ENCODE peak calls at places on chromosome 3, in eight cellular contexts. Z is natural killer cell treated with Interleukin-12 subunit alpha and Interleukin-12 subunit beta and Interleukin-15 and Interleukin-18, amount 100 ng/mL, for 72 hours; I is AG04450; M is activated CD4-positive, alpha-beta T cell treated with anti-CD3 and anti-CD28 coated beads, Interleukin-2, amount 50 U/mL, for 24 hours; W is Calu3; S is kidney glomerular epithelial cell; B is GM13976; L is activated CD8-positive, alpha-beta memory T cell treated with anti-CD3 and anti-CD28 coated beads for 24 hours. H is an unnamed sample.

GRCh38 chr3:30258426-30259392 is 347.7 kb upstream of the TGFBR2 start:
- DNase-seq in M (no peak), S (no peak), L (no peak), I (no peak), B (no peak), W (no peak), Z (no peak), H (no peak)

GRCh38 chr3:197558000-197558399 is 2.2 kb upstream of the BDH1 start:
- DNase-seq in M (no peak), B (no peak), W (no peak), L (peak), S (no peak), Z (no peak), I (no peak), H (no peak)

GRCh38 chr3:194871143-194871863 is 185.6 kb downstream of the FAM43A start:
- DNase-seq in B (peak), W (peak), L (no peak), I (peak), Z (no peak), S (peak), M (no peak), H (peak)

GRCh38 chr3:183584246-183584913 is 28.9 kb upstream of the KLHL6 start:
- DNase-seq in Z (no peak), W (no peak), I (peak), M (no peak), L (no peak), B (no peak), S (no peak), H (peak)

GRCh38 chr3:61783993-61784718 is 222.8 kb downstream of the PTPRG start:
- DNase-seq in L (no peak), B (no peak), Z (no peak), I (peak), S (no peak), M (no peak), W (no peak), H (no peak)

GRCh38 chr3:25306741-25307140 is 121.3 kb upstream of the RARB start:
- DNase-seq in B (no peak), M (no peak), Z (no peak), I (no peak), S (no peak), W (no peak), L (no peak), H (no peak)

GRCh38 chr3:87167634-87168456 is 59.3 kb upstream of the CHMP2B start:
- DNase-seq in I (no peak), Z (no peak), M (no peak), L (no peak), W (peak), B (peak), S (peak), H (peak)

GRCh38 chr3:197216169-197216860 is 82.1 kb downstream of the DLG1 start:
- DNase-seq in I (no peak), B (no peak), W (no peak), M (no peak), S (no peak), Z (no peak), L (no peak), H (no peak)

GRCh38 chr3:15341030-15341726 is 8.8 kb upstream of the SH3BP5 start:
- DNase-seq in W (no peak), M (no peak), I (no peak), L (no peak), S (no peak), B (no peak), Z (no peak), H (no peak)

GRCh38 chr3:49998326-49998725 is 58.4 kb downstream of the RBM6 start:
- DNase-seq in Z (no peak), S (peak), L (no peak), I (peak), B (no peak), M (no peak), W (no peak), H (no peak)

GRCh38 chr3:51245871-51246270 is 139.2 kb upstream of the MANF start:
- DNase-seq in W (no peak), B (no peak), I (no peak), S (no peak), L (no peak), M (no peak), Z (no peak), H (no peak)

GRCh38 chr3:117035785-117036184 is 326.2 kb downstream of the TUSC7 start:
- DNase-seq in I (no peak), Z (no peak), W (no peak), S (no peak), L (no peak), M (no peak), B (no peak), H (no peak)

GRCh38 chr3:103056552-103056951 is 621.7 kb downstream of the ZPLD1 start:
- DNase-seq in I (no peak), B (no peak), M (no peak), Z (no peak), S (no peak), L (no peak), W (peak), H (no peak)

GRCh38 chr3:195896361-195897080 is 11.8 kb downstream of the TNK2 start:
- DNase-seq in Z (no peak), S (no peak), L (no peak), W (no peak), M (no peak), I (no peak), B (no peak), H (no peak)

GRCh38 chr3:11661052-11661656 is 17.4 kb upstream of the VGLL4 start:
- DNase-seq in B (no peak), I (no peak), Z (no peak), M (no peak), W (no peak), L (no peak), S (no peak), H (no peak)

GRCh38 chr3:81823882-81824395 is 62.5 kb upstream of the GBE1 start:
- DNase-seq in L (no peak), I (no peak), Z (no peak), S (peak), B (no peak), W (no peak), M (no peak), H (peak)

GRCh38 chr3:127535106-127535785 is 55.3 kb downstream of the TPRA1 start:
- DNase-seq in M (no peak), I (no peak), L (no peak), B (no peak), W (no peak), S (no peak), Z (no peak), H (no peak)

GRCh38 chr3:4898454-4899313 is 80.6 kb upstream of the BHLHE40 start:
- DNase-seq in W (no peak), L (no peak), B (peak), M (no peak), S (no peak), I (no peak), Z (no peak), H (no peak)

GRCh38 chr3:69092030-69092513 is 7.3 kb downstream of the ARL6IP5 start:
- DNase-seq in S (no peak), B (no peak), L (no peak), I (no peak), M (no peak), W (no peak), Z (no peak), H (no peak)

GRCh38 chr3:162302983-162303624 is 806.5 kb downstream of the OTOL1 start:
- DNase-seq in L (no peak), B (no peak), S (no peak), W (no peak), M (no peak), Z (no peak), I (no peak), H (no peak)

GRCh38 chr3:187186801-187187421 is 10.4 kb upstream of the RTP1 start:
- DNase-seq in S (peak), L (no peak), Z (no peak), B (no peak), M (no peak), W (peak), I (peak), H (peak)

GRCh38 chr3:18445421-18446066 is 20.4 kb upstream of the SATB1 start:
- DNase-seq in I (no peak), W (no peak), M (peak), B (peak), L (peak), Z (peak), S (no peak), H (no peak)

GRCh38 chr3:127275287-127275781 is 12.5 kb downstream of the PRR20G start:
- DNase-seq in L (no peak), Z (no peak), W (peak), M (no peak), B (no peak), I (no peak), S (peak), H (peak)

GRCh38 chr3:126060613-126061145 is 23.2 kb downstream of the SLC41A3 start:
- DNase-seq in W (no peak), I (no peak), M (no peak), Z (no peak), B (no peak), S (no peak), L (no peak), H (no peak)

GRCh38 chr3:58058654-58059263 is 50.5 kb downstream of the FLNB start:
- DNase-seq in S (peak), Z (no peak), B (no peak), I (no peak), W (no peak), M (no peak), L (no peak), H (peak)

GRCh38 chr3:117788086-117788485 is 1078.5 kb downstream of the TUSC7 start:
- DNase-seq in W (no peak), B (no peak), L (no peak), Z (no peak), M (no peak), S (peak), I (peak), H (no peak)

GRCh38 chr3:61927332-61927731 is 366.0 kb downstream of the PTPRG start:
- DNase-seq in L (no peak), Z (no peak), I (peak), M (no peak), W (no peak), B (no peak), S (no peak), H (no peak)